ENCODE peak calls at places on chromosome 18, in four cellular contexts. One of them, this sample, is unnamed.

GRCh38 chr18:76265375-76266225 is 229.4 kb downstream of the ZNF516 start:
- DNase-seq in stimulated activated CD4-positive, alpha-beta T cell treated with anti-CD3 and anti-CD28 coated beads, Interleukin-2, amount 100 ng/mL, for 48 hours: no peak
- DNase-seq in DMS 273 treated with DMSO at 0.1 percent for 48 hours: no peak
- DNase-seq in GM23248: peak
- DNase-seq in this sample: no peak

GRCh38 chr18:52288403-52289004 is 51.5 kb upstream of the DCC start:
- DNase-seq in GM23248: peak
- DNase-seq in DMS 273 treated with DMSO at 0.1 percent for 48 hours: no peak
- DNase-seq in stimulated activated CD4-positive, alpha-beta T cell treated with anti-CD3 and anti-CD28 coated beads, Interleukin-2, amount 100 ng/mL, for 48 hours: no peak
- DNase-seq in this sample: peak

GRCh38 chr18:35085450-35086032 is 44.3 kb downstream of the MAPRE2 start:
- DNase-seq in stimulated activated CD4-positive, alpha-beta T cell treated with anti-CD3 and anti-CD28 coated beads, Interleukin-2, amount 100 ng/mL, for 48 hours: no peak
- DNase-seq in DMS 273 treated with DMSO at 0.1 percent for 48 hours: no peak
- DNase-seq in GM23248: no peak
- DNase-seq in this sample: no peak

GRCh38 chr18:48687694-48688042 is 148.8 kb downstream of the CTIF start:
- DNase-seq in DMS 273 treated with DMSO at 0.1 percent for 48 hours: no peak
- DNase-seq in GM23248: no peak
- DNase-seq in stimulated activated CD4-positive, alpha-beta T cell treated with anti-CD3 and anti-CD28 coated beads, Interleukin-2, amount 100 ng/mL, for 48 hours: no peak
- DNase-seq in this sample: no peak

GRCh38 chr18:68549257-68549871 is 165.5 kb downstream of the TMX3 start:
- DNase-seq in DMS 273 treated with DMSO at 0.1 percent for 48 hours: no peak
- DNase-seq in stimulated activated CD4-positive, alpha-beta T cell treated with anti-CD3 and anti-CD28 coated beads, Interleukin-2, amount 100 ng/mL, for 48 hours: no peak
- DNase-seq in GM23248: peak
- DNase-seq in this sample: no peak

GRCh38 chr18:54777118-54777791 is 51.0 kb upstream of the RAB27B start:
- DNase-seq in GM23248: no peak
- DNase-seq in DMS 273 treated with DMSO at 0.1 percent for 48 hours: no peak
- DNase-seq in stimulated activated CD4-positive, alpha-beta T cell treated with anti-CD3 and anti-CD28 coated beads, Interleukin-2, amount 100 ng/mL, for 48 hours: no peak
- DNase-seq in this sample: peak

GRCh38 chr18:69845588-69846506 is 101.8 kb downstream of the CD226 start:
- DNase-seq in DMS 273 treated with DMSO at 0.1 percent for 48 hours: peak
- DNase-seq in GM23248: peak
- DNase-seq in stimulated activated CD4-positive, alpha-beta T cell treated with anti-CD3 and anti-CD28 coated beads, Interleukin-2, amount 100 ng/mL, for 48 hours: no peak
- DNase-seq in this sample: peak

GRCh38 chr18:3727260-3727659 is 277.3 kb downstream of the TGIF1 start:
- DNase-seq in GM23248: no peak
- DNase-seq in stimulated activated CD4-positive, alpha-beta T cell treated with anti-CD3 and anti-CD28 coated beads, Interleukin-2, amount 100 ng/mL, for 48 hours: no peak
- DNase-seq in DMS 273 treated with DMSO at 0.1 percent for 48 hours: no peak
- DNase-seq in this sample: no peak

GRCh38 chr18:50009772-50010171 is 185.2 kb downstream of the MYO5B start:
- DNase-seq in stimulated activated CD4-positive, alpha-beta T cell treated with anti-CD3 and anti-CD28 coated beads, Interleukin-2, amount 100 ng/mL, for 48 hours: peak
- DNase-seq in DMS 273 treated with DMSO at 0.1 percent for 48 hours: no peak
- DNase-seq in GM23248: peak
- DNase-seq in this sample: peak

GRCh38 chr18:8424917-8425725 is 184.1 kb upstream of the RAB12 start:
- DNase-seq in GM23248: peak
- DNase-seq in stimulated activated CD4-positive, alpha-beta T cell treated with anti-CD3 and anti-CD28 coated beads, Interleukin-2, amount 100 ng/mL, for 48 hours: no peak
- DNase-seq in DMS 273 treated with DMSO at 0.1 percent for 48 hours: no peak
- DNase-seq in this sample: peak

GRCh38 chr18:35040638-35040987 is 600 bp upstream of the MAPRE2 start:
- DNase-seq in DMS 273 treated with DMSO at 0.1 percent for 48 hours: no peak
- DNase-seq in stimulated activated CD4-positive, alpha-beta T cell treated with anti-CD3 and anti-CD28 coated beads, Interleukin-2, amount 100 ng/mL, for 48 hours: no peak
- DNase-seq in GM23248: no peak
- DNase-seq in this sample: no peak